ENCODE peak calls at places on chromosomes 1 and 21, in nine cellular contexts. One of them, this sample, is unnamed.

GRCh38 chr1:207088161-207088560 is 499 bp upstream of the C4BPB start:
- DNase-seq in tibial nerve: no peak
- DNase-seq in uterus: no peak
- DNase-seq in HCT116: no peak
- DNase-seq in A549: peak
- DNase-seq in Peyer's patch: no peak
- DNase-seq in stomach: no peak
- DNase-seq in lower leg skin: no peak
- DNase-seq in GM12891: no peak
- DNase-seq in this sample: no peak

GRCh38 chr21:44858791-44859190 is 14.7 kb downstream of the PTTG1IP start:
- DNase-seq in tibial nerve: no peak
- DNase-seq in uterus: no peak
- DNase-seq in HCT116: no peak
- DNase-seq in A549: no peak
- DNase-seq in Peyer's patch: peak
- DNase-seq in stomach: no peak
- DNase-seq in lower leg skin: no peak
- DNase-seq in GM12891: no peak
- DNase-seq in this sample: no peak

GRCh38 chr1:199551967-199552565 is 475.4 kb upstream of the NR5A2 start:
- DNase-seq in tibial nerve: peak
- DNase-seq in uterus: no peak
- DNase-seq in HCT116: peak
- DNase-seq in A549: peak
- DNase-seq in Peyer's patch: no peak
- DNase-seq in stomach: no peak
- DNase-seq in lower leg skin: no peak
- DNase-seq in GM12891: peak
- DNase-seq in this sample: peak

GRCh38 chr1:27519341-27520258 is 29.6 kb upstream of the WASF2 start:
- DNase-seq in tibial nerve: no peak
- DNase-seq in uterus: no peak
- DNase-seq in HCT116: no peak
- DNase-seq in A549: no peak
- DNase-seq in Peyer's patch: peak
- DNase-seq in stomach: no peak
- DNase-seq in lower leg skin: no peak
- DNase-seq in GM12891: no peak
- DNase-seq in this sample: peak

GRCh38 chr1:168507271-168507670 is 36.5 kb downstream of the XCL2 start:
- DNase-seq in tibial nerve: no peak
- DNase-seq in uterus: no peak
- DNase-seq in HCT116: no peak
- DNase-seq in A549: no peak
- DNase-seq in Peyer's patch: no peak
- DNase-seq in stomach: no peak
- DNase-seq in lower leg skin: no peak
- DNase-seq in GM12891: no peak
- DNase-seq in this sample: no peak

GRCh38 chr1:113677250-113678158 is 81.8 kb downstream of the PHTF1 start:
- DNase-seq in tibial nerve: peak
- DNase-seq in uterus: no peak
- DNase-seq in HCT116: peak
- DNase-seq in A549: peak
- DNase-seq in Peyer's patch: no peak
- DNase-seq in stomach: no peak
- DNase-seq in lower leg skin: no peak
- DNase-seq in GM12891: peak
- DNase-seq in this sample: peak

GRCh38 chr1:7940745-7941436 is at the start of gene TNFRSF9:
- DNase-seq in tibial nerve: no peak
- DNase-seq in uterus: no peak
- DNase-seq in HCT116: no peak
- DNase-seq in A549: peak
- DNase-seq in Peyer's patch: no peak
- DNase-seq in stomach: peak
- DNase-seq in lower leg skin: no peak
- DNase-seq in GM12891: peak
- DNase-seq in this sample: peak

GRCh38 chr1:14850563-14850962 is 252.1 kb downstream of the KAZN start:
- DNase-seq in tibial nerve: no peak
- DNase-seq in uterus: no peak
- DNase-seq in HCT116: peak
- DNase-seq in A549: peak
- DNase-seq in Peyer's patch: no peak
- DNase-seq in stomach: peak
- DNase-seq in lower leg skin: no peak
- DNase-seq in GM12891: no peak
- DNase-seq in this sample: no peak

GRCh38 chr1:21340230-21340564 is 49.9 kb upstream of the ECE1 start:
- DNase-seq in tibial nerve: no peak
- DNase-seq in uterus: no peak
- DNase-seq in HCT116: no peak
- DNase-seq in A549: no peak
- DNase-seq in Peyer's patch: peak
- DNase-seq in stomach: peak
- DNase-seq in lower leg skin: no peak
- DNase-seq in GM12891: no peak
- DNase-seq in this sample: no peak

GRCh38 chr1:70503358-70503757 is 92.3 kb downstream of the CTH start:
- DNase-seq in tibial nerve: no peak
- DNase-seq in uterus: no peak
- DNase-seq in HCT116: no peak
- DNase-seq in A549: no peak
- DNase-seq in Peyer's patch: no peak
- DNase-seq in stomach: no peak
- DNase-seq in lower leg skin: no peak
- DNase-seq in GM12891: no peak
- DNase-seq in this sample: no peak

GRCh38 chr1:8259498-8260290 is 58.2 kb upstream of the SLC45A1 start:
- DNase-seq in tibial nerve: peak
- DNase-seq in uterus: peak
- DNase-seq in HCT116: peak
- DNase-seq in A549: peak
- DNase-seq in Peyer's patch: peak
- DNase-seq in stomach: peak
- DNase-seq in lower leg skin: no peak
- DNase-seq in GM12891: no peak
- DNase-seq in this sample: peak

GRCh38 chr1:84141177-84142003 is 2.7 kb upstream of the PRKACB start:
- DNase-seq in tibial nerve: no peak
- DNase-seq in uterus: no peak
- DNase-seq in HCT116: no peak
- DNase-seq in A549: no peak
- DNase-seq in Peyer's patch: no peak
- DNase-seq in stomach: no peak
- DNase-seq in lower leg skin: no peak
- DNase-seq in GM12891: no peak
- DNase-seq in this sample: no peak

GRCh38 chr1:220153147-220153546 is 59.2 kb downstream of the IARS2 start:
- DNase-seq in tibial nerve: no peak
- DNase-seq in uterus: no peak
- DNase-seq in HCT116: no peak
- DNase-seq in A549: no peak
- DNase-seq in Peyer's patch: no peak
- DNase-seq in stomach: no peak
- DNase-seq in lower leg skin: no peak
- DNase-seq in GM12891: no peak
- DNase-seq in this sample: no peak

GRCh38 chr1:92503043-92503925 is 16.6 kb upstream of the GFI1 start:
- DNase-seq in tibial nerve: no peak
- DNase-seq in uterus: no peak
- DNase-seq in HCT116: no peak
- DNase-seq in A549: no peak
- DNase-seq in Peyer's patch: no peak
- DNase-seq in stomach: no peak
- DNase-seq in lower leg skin: no peak
- DNase-seq in GM12891: no peak
- DNase-seq in this sample: no peak

GRCh38 chr1:212147581-212148033 is 112.1 kb downstream of the DTL start:
- DNase-seq in tibial nerve: no peak
- DNase-seq in uterus: no peak
- DNase-seq in HCT116: no peak
- DNase-seq in A549: peak
- DNase-seq in Peyer's patch: no peak
- DNase-seq in stomach: peak
- DNase-seq in lower leg skin: no peak
- DNase-seq in GM12891: no peak
- DNase-seq in this sample: no peak

GRCh38 chr1:23433122-23433521 is 8.6 kb upstream of the TCEA3 start:
- DNase-seq in tibial nerve: no peak
- DNase-seq in uterus: no peak
- DNase-seq in HCT116: no peak
- DNase-seq in A549: no peak
- DNase-seq in Peyer's patch: no peak
- DNase-seq in stomach: no peak
- DNase-seq in lower leg skin: no peak
- DNase-seq in GM12891: no peak
- DNase-seq in this sample: no peak

GRCh38 chr1:6912507-6912906 is 127.3 kb downstream of the CAMTA1 start:
- DNase-seq in tibial nerve: no peak
- DNase-seq in uterus: no peak
- DNase-seq in HCT116: no peak
- DNase-seq in A549: no peak
- DNase-seq in Peyer's patch: no peak
- DNase-seq in stomach: no peak
- DNase-seq in lower leg skin: peak
- DNase-seq in GM12891: no peak
- DNase-seq in this sample: no peak

GRCh38 chr1:88179943-88180342 is 504.1 kb upstream of the PKN2 start:
- DNase-seq in tibial nerve: no peak
- DNase-seq in uterus: no peak
- DNase-seq in HCT116: no peak
- DNase-seq in A549: no peak
- DNase-seq in Peyer's patch: no peak
- DNase-seq in stomach: no peak
- DNase-seq in lower leg skin: no peak
- DNase-seq in GM12891: no peak
- DNase-seq in this sample: no peak

GRCh38 chr21:36776981-36777617 is 78.2 kb downstream of the SIM2 start:
- DNase-seq in tibial nerve: no peak
- DNase-seq in uterus: no peak
- DNase-seq in HCT116: no peak
- DNase-seq in A549: no peak
- DNase-seq in Peyer's patch: no peak
- DNase-seq in stomach: no peak
- DNase-seq in lower leg skin: peak
- DNase-seq in GM12891: no peak
- DNase-seq in this sample: no peak
- TF ChIP-seq POLR2A in tibial nerve: no peak
- TF ChIP-seq POLR2A in uterus: no peak
- TF ChIP-seq POLR2A in HCT116: no peak
- TF ChIP-seq POLR2A in A549: no peak
- TF ChIP-seq POLR2A in Peyer's patch: no peak
- TF ChIP-seq POLR2A in stomach: no peak
- TF ChIP-seq POLR2A in lower leg skin: no peak
- TF ChIP-seq POLR2A in GM12891: no peak
- TF ChIP-seq POLR2A in this sample: no peak

GRCh38 chr1:41041866-41042265 is 20.3 kb upstream of the SLFNL1 start:
- DNase-seq in tibial nerve: no peak
- DNase-seq in uterus: no peak
- DNase-seq in HCT116: no peak
- DNase-seq in A549: no peak
- DNase-seq in Peyer's patch: no peak
- DNase-seq in stomach: no peak
- DNase-seq in lower leg skin: peak
- DNase-seq in GM12891: no peak
- DNase-seq in this sample: no peak

GRCh38 chr1:41044197-41044596 is 22.7 kb upstream of the SLFNL1 start:
- DNase-seq in tibial nerve: no peak
- DNase-seq in uterus: no peak
- DNase-seq in HCT116: no peak
- DNase-seq in A549: no peak
- DNase-seq in Peyer's patch: no peak
- DNase-seq in stomach: no peak
- DNase-seq in lower leg skin: peak
- DNase-seq in GM12891: no peak
- DNase-seq in this sample: no peak

GRCh38 chr1:41046347-41046775 is 24.8 kb upstream of the SLFNL1 start:
- DNase-seq in tibial nerve: no peak
- DNase-seq in uterus: no peak
- DNase-seq in HCT116: no peak
- DNase-seq in A549: no peak
- DNase-seq in Peyer's patch: no peak
- DNase-seq in stomach: peak
- DNase-seq in lower leg skin: no peak
- DNase-seq in GM12891: no peak
- DNase-seq in this sample: no peak

GRCh38 chr1:41048540-41048939 is 27.0 kb upstream of the SLFNL1 start:
- DNase-seq in tibial nerve: no peak
- DNase-seq in uterus: no peak
- DNase-seq in HCT116: no peak
- DNase-seq in A549: no peak
- DNase-seq in Peyer's patch: no peak
- DNase-seq in stomach: no peak
- DNase-seq in lower leg skin: no peak
- DNase-seq in GM12891: no peak
- DNase-seq in this sample: no peak

GRCh38 chr1:41045740-41046139 is 24.2 kb upstream of the SLFNL1 start:
- DNase-seq in tibial nerve: peak
- DNase-seq in uterus: peak
- DNase-seq in HCT116: no peak
- DNase-seq in A549: no peak
- DNase-seq in Peyer's patch: no peak
- DNase-seq in stomach: peak
- DNase-seq in lower leg skin: peak
- DNase-seq in GM12891: no peak
- DNase-seq in this sample: no peak
- TF ChIP-seq POLR2A in tibial nerve: no peak
- TF ChIP-seq POLR2A in uterus: no peak
- TF ChIP-seq POLR2A in HCT116: no peak
- TF ChIP-seq POLR2A in A549: no peak
- TF ChIP-seq POLR2A in Peyer's patch: no peak
- TF ChIP-seq POLR2A in stomach: no peak
- TF ChIP-seq POLR2A in lower leg skin: no peak
- TF ChIP-seq POLR2A in GM12891: no peak
- TF ChIP-seq POLR2A in this sample: no peak

GRCh38 chr1:170075186-170075585 is 691 bp upstream of the KIFAP3 start:
- DNase-seq in tibial nerve: no peak
- DNase-seq in uterus: no peak
- DNase-seq in HCT116: no peak
- DNase-seq in A549: no peak
- DNase-seq in Peyer's patch: no peak
- DNase-seq in stomach: no peak
- DNase-seq in lower leg skin: no peak
- DNase-seq in GM12891: no peak
- DNase-seq in this sample: peak
- TF ChIP-seq POLR2A in tibial nerve: no peak
- TF ChIP-seq POLR2A in uterus: no peak
- TF ChIP-seq POLR2A in HCT116: no peak
- TF ChIP-seq POLR2A in A549: no peak
- TF ChIP-seq POLR2A in Peyer's patch: no peak
- TF ChIP-seq POLR2A in stomach: no peak
- TF ChIP-seq POLR2A in lower leg skin: no peak
- TF ChIP-seq POLR2A in GM12891: no peak
- TF ChIP-seq POLR2A in this sample: no peak

DNA sequence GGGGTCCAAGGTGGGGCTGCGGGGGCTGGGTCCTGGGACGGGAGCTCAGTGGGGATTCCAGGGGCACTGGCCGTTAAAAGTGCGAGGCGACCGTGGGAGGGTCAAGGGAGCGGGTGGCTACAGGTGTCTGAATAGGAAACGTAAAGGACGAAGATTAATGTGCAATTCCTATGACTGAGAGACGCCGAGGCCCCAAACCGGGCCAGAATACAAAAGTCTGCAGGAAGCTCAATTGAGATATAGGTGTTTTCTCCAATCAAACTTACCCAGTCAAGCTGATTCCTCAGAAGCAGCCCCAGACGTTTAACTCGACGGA is at the start of gene PAFAH2:
- DNase-seq in tibial nerve: no peak
- DNase-seq in uterus: no peak
- DNase-seq in HCT116: no peak
- DNase-seq in A549: no peak
- DNase-seq in Peyer's patch: no peak
- DNase-seq in stomach: no peak
- DNase-seq in lower leg skin: peak
- DNase-seq in GM12891: no peak
- DNase-seq in this sample: no peak
- TF ChIP-seq POLR2A in tibial nerve: no peak
- TF ChIP-seq POLR2A in uterus: peak
- TF ChIP-seq POLR2A in HCT116: peak
- TF ChIP-seq POLR2A in A549: peak
- TF ChIP-seq POLR2A in Peyer's patch: peak
- TF ChIP-seq POLR2A in stomach: no peak
- TF ChIP-seq POLR2A in lower leg skin: no peak
- TF ChIP-seq POLR2A in GM12891: peak
- TF ChIP-seq POLR2A in this sample: no peak